ENCODE peak calls at places on chromosomes 3 and 15, in nine cellular contexts. L is Panc1, Y is GM23338, F is A549, V is HL-60, Q is K562, K is SK-N-SH, G is HepG2, E is GM12878. S is an unnamed sample.

GRCh38 chr15:62753518-62754221 is 288.9 kb upstream of the TPM1 start:
- DNase-seq in L (no peak), Y (no peak), F (no peak), V (no peak), Q (no peak), K (no peak), G (peak; percentile 43), E (no peak), S (no peak)

GRCh38 chr15:93001156-93001555 is 87.9 kb downstream of the RGMA start:
- DNase-seq in L (no peak), Y (no peak), F (no peak), V (no peak), Q (no peak), K (no peak), G (no peak), E (no peak), S (no peak)

GRCh38 chr15:52379395-52380111 is 83.9 kb upstream of the MYO5C start:
- DNase-seq in L (no peak), Y (no peak), F (no peak), V (no peak), Q (no peak), K (no peak), G (no peak), E (peak; percentile 91), S (no peak)

GRCh38 chr3:141250828-141251227 is 19.2 kb downstream of the PXYLP1 start:
- DNase-seq in L (no peak), Y (no peak), F (no peak), V (no peak), Q (no peak), K (no peak), G (no peak), E (no peak), S (no peak)

GRCh38 chr3:63870606-63871005 is 6.9 kb downstream of the ATXN7 start:
- DNase-seq in L (no peak), Y (no peak), F (no peak), V (no peak), Q (no peak), K (no peak), G (no peak), E (no peak), S (no peak)

GRCh38 chr3:179977356-179977755 is 59.4 kb downstream of the PEX5L start:
- DNase-seq in L (no peak), Y (no peak), F (no peak), V (no peak), Q (no peak), K (no peak), G (no peak), E (no peak), S (no peak)

GRCh38 chr15:53210653-53211052 is 420.5 kb upstream of the ONECUT1 start:
- DNase-seq in L (no peak), Y (no peak), F (no peak), V (no peak), Q (no peak), K (no peak), G (no peak), E (no peak), S (no peak)

GRCh38 chr15:96142498-96142897 is 188.0 kb upstream of the NR2F2 start:
- DNase-seq in L (no peak), Y (no peak), F (no peak), V (no peak), Q (no peak), K (no peak), G (no peak), E (no peak), S (no peak)

GRCh38 chr3:53026423-53027162 is 19.3 kb downstream of the SFMBT1 start:
- DNase-seq in L (no peak), Y (peak; percentile 82), F (no peak), V (no peak), Q (no peak), K (no peak), G (no peak), E (no peak), S (no peak)

GRCh38 chr15:48798319-48798718 is 12.6 kb downstream of the CEP152 start:
- DNase-seq in L (no peak), Y (peak; percentile 53), F (no peak), V (no peak), Q (no peak), K (peak; percentile 17), G (no peak), E (no peak), S (no peak)

GRCh38 chr3:23479026-23479425 is 275.9 kb downstream of the UBE2E2 start:
- DNase-seq in L (no peak), Y (no peak), F (no peak), V (no peak), Q (no peak), K (no peak), G (no peak), E (no peak), S (no peak)

GRCh38 chr3:18660059-18660458 is 234.9 kb upstream of the SATB1 start:
- DNase-seq in L (no peak), Y (no peak), F (no peak), V (no peak), Q (no peak), K (no peak), G (no peak), E (no peak), S (no peak)

GRCh38 chr3:32841875-32842505 is 24.2 kb downstream of the TRIM71 start:
- DNase-seq in L (no peak), Y (no peak), F (no peak), V (no peak), Q (no peak), K (no peak), G (no peak), E (no peak), S (no peak)

GRCh38 chr3:102536479-102536878 is 101.7 kb downstream of the ZPLD1 start:
- DNase-seq in L (peak; percentile 25), Y (peak; percentile 64), F (peak; percentile 40), V (peak; percentile 2), Q (no peak), K (peak; percentile 39), G (peak; percentile 16), E (no peak), S (peak; percentile 26)

GRCh38 chr15:89299896-89300295 is 34.7 kb downstream of the POLG start:
- DNase-seq in L (no peak), Y (no peak), F (peak; percentile 38), V (no peak), Q (no peak), K (no peak), G (no peak), E (no peak), S (peak; percentile 16)

GRCh38 chr15:70535071-70535954 is 228.0 kb downstream of the UACA start:
- DNase-seq in L (no peak), Y (no peak), F (no peak), V (peak; percentile 84), Q (no peak), K (no peak), G (no peak), E (no peak), S (no peak)

GRCh38 chr15:76393614-76394013 is 57.0 kb downstream of the ISL2 start:
- DNase-seq in L (no peak), Y (no peak), F (no peak), V (no peak), Q (no peak), K (peak; percentile 57), G (no peak), E (no peak), S (no peak)

GRCh38 chr3:30693470-30694120 is 87.2 kb downstream of the TGFBR2 start:
- DNase-seq in L (peak; percentile 57), Y (peak; percentile 89), F (peak; percentile 77), V (peak; percentile 68), Q (peak; percentile 19), K (peak; percentile 55), G (peak; percentile 62), E (peak; percentile 16), S (peak; percentile 40)

GRCh38 chr15:98740963-98741362 is 92.6 kb downstream of the IGF1R start:
- DNase-seq in L (no peak), Y (no peak), F (no peak), V (no peak), Q (no peak), K (no peak), G (no peak), E (no peak), S (no peak)
- TF ChIP-seq REST in L (no peak), Y (no peak), F (no peak), V (no peak), Q (no peak), K (no peak), G (no peak), E (no peak), S (no peak)

GRCh38 chr3:49119439-49119838 is 1.2 kb downstream of the USP19 start:
- DNase-seq in L (no peak), Y (no peak), F (no peak), V (no peak), Q (no peak), K (no peak), G (no peak), E (no peak), S (no peak)

GRCh38 chr3:49121244-49121671 is 635 bp upstream of the USP19 start:
- DNase-seq in L (no peak), Y (no peak), F (no peak), V (no peak), Q (no peak), K (no peak), G (no peak), E (no peak), S (no peak)

GRCh38 chr3:49120096-49120437 is 556 bp downstream of the USP19 start:
- DNase-seq in L (no peak), Y (peak; percentile 33), F (no peak), V (no peak), Q (no peak), K (no peak), G (no peak), E (no peak), S (no peak)

GRCh38 chr3:49122022-49122421 is 1.4 kb upstream of the USP19 start:
- DNase-seq in L (no peak), Y (no peak), F (no peak), V (no peak), Q (no peak), K (no peak), G (no peak), E (no peak), S (no peak)

GRCh38 chr3:49120438-49121135 is at the start of gene USP19:
- DNase-seq in L (no peak), Y (peak; percentile 97), F (peak; percentile 91), V (peak; percentile 93), Q (peak; percentile 91), K (peak; percentile 99), G (peak; percentile 89), E (peak; percentile 71), S (peak; percentile 81)
- TF ChIP-seq CTCF in L (no peak), Y (no peak), F (no peak), V (no peak), Q (no peak), K (no peak), G (peak; percentile 12), E (no peak), S (no peak)

DNA sequence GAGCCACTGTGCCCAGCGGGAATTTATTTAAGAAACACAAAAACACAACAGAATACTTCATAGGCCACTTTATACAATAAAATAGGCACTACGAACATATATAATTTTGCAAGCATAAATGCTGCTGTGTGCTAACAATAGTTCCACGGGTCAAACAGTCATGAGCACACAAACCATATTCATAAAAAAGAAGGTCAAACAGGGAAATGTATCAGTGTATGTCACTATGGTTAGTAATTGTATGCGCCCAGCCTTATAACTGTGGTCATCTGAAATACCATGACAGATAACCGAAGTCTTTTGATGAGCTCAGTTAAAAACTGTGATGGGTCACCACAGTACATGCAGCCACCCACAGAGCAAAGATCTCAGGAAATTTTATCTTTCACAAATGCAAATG is 38.1 kb upstream of the NR2C2 start:
- DNase-seq in L (no peak), Y (no peak), F (no peak), V (no peak), Q (no peak), K (no peak), G (no peak), E (no peak), S (no peak)
- TF ChIP-seq REST in L (no peak), Y (no peak), F (no peak), V (no peak), Q (no peak), K (no peak), G (no peak), E (no peak), S (no peak)

GRCh38 chr15:28901987-28902745 is 16.4 kb downstream of the APBA2 start:
- DNase-seq in L (no peak), Y (peak; percentile 77), F (peak; percentile 32), V (no peak), Q (no peak), K (no peak), G (no peak), E (no peak), S (no peak)
- TF ChIP-seq CTCF in L (no peak), Y (peak; percentile 67), F (peak; percentile 11), V (no peak), Q (peak; percentile 81), K (peak; percentile 37), G (peak; percentile 14), E (peak; percentile 2), S (peak; percentile 53)

S was measured in HCT116.